ENCODE peak calls at places on chromosomes 6 and 20, in seven cellular contexts. One of them, this sample, is unnamed.

GRCh38 chr6:56729719-56730118 is 87.0 kb upstream of the DST start:
- DNase-seq in cardiac muscle cell: no peak
- DNase-seq in AML-193: no peak
- DNase-seq in T-cell: no peak
- DNase-seq in GM20000: no peak
- DNase-seq in stimulated activated CD4-positive, alpha-beta T cell treated with anti-CD3 and anti-CD28 coated beads, Interleukin-4, amount 100 ng/mL, for 48 hours: no peak
- DNase-seq in progenitor cell of endocrine pancreas: no peak
- DNase-seq in this sample: peak; percentile 77

GRCh38 chr6:7479801-7480266 is 61.6 kb upstream of the DSP start:
- DNase-seq in GM20000: no peak
- DNase-seq in AML-193: no peak
- DNase-seq in progenitor cell of endocrine pancreas: no peak
- DNase-seq in T-cell: no peak
- DNase-seq in cardiac muscle cell: peak; percentile 40
- DNase-seq in stimulated activated CD4-positive, alpha-beta T cell treated with anti-CD3 and anti-CD28 coated beads, Interleukin-4, amount 100 ng/mL, for 48 hours: no peak
- DNase-seq in this sample: peak; percentile 77

GRCh38 chr6:70663881-70664466 is 3.7 kb upstream of the SMAP1 start:
- DNase-seq in progenitor cell of endocrine pancreas: no peak
- DNase-seq in cardiac muscle cell: no peak
- DNase-seq in stimulated activated CD4-positive, alpha-beta T cell treated with anti-CD3 and anti-CD28 coated beads, Interleukin-4, amount 100 ng/mL, for 48 hours: no peak
- DNase-seq in AML-193: no peak
- DNase-seq in GM20000: no peak
- DNase-seq in T-cell: no peak
- DNase-seq in this sample: no peak

GRCh38 chr6:27176096-27176495 is 71.4 kb upstream of the PRSS16 start:
- DNase-seq in T-cell: peak; percentile 10
- DNase-seq in GM20000: no peak
- DNase-seq in AML-193: no peak
- DNase-seq in progenitor cell of endocrine pancreas: no peak
- DNase-seq in stimulated activated CD4-positive, alpha-beta T cell treated with anti-CD3 and anti-CD28 coated beads, Interleukin-4, amount 100 ng/mL, for 48 hours: no peak
- DNase-seq in cardiac muscle cell: no peak
- DNase-seq in this sample: peak; percentile 30

GRCh38 chr6:127120109-127120786 is 1.8 kb downstream of the RSPO3 start:
- DNase-seq in stimulated activated CD4-positive, alpha-beta T cell treated with anti-CD3 and anti-CD28 coated beads, Interleukin-4, amount 100 ng/mL, for 48 hours: no peak
- DNase-seq in GM20000: peak; percentile 17
- DNase-seq in AML-193: no peak
- DNase-seq in cardiac muscle cell: no peak
- DNase-seq in T-cell: no peak
- DNase-seq in progenitor cell of endocrine pancreas: peak; percentile 18
- DNase-seq in this sample: no peak

GRCh38 chr20:17635846-17636245 is 46.2 kb downstream of the RRBP1 start:
- DNase-seq in progenitor cell of endocrine pancreas: no peak
- DNase-seq in T-cell: no peak
- DNase-seq in stimulated activated CD4-positive, alpha-beta T cell treated with anti-CD3 and anti-CD28 coated beads, Interleukin-4, amount 100 ng/mL, for 48 hours: no peak
- DNase-seq in cardiac muscle cell: no peak
- DNase-seq in AML-193: no peak
- DNase-seq in GM20000: no peak
- DNase-seq in this sample: no peak

GRCh38 chr20:32467506-32468312 is 109.6 kb downstream of the ASXL1 start:
- DNase-seq in cardiac muscle cell: no peak
- DNase-seq in AML-193: no peak
- DNase-seq in progenitor cell of endocrine pancreas: no peak
- DNase-seq in stimulated activated CD4-positive, alpha-beta T cell treated with anti-CD3 and anti-CD28 coated beads, Interleukin-4, amount 100 ng/mL, for 48 hours: no peak
- DNase-seq in GM20000: no peak
- DNase-seq in T-cell: no peak
- DNase-seq in this sample: no peak

GRCh38 chr6:143279385-143279784 is 171.1 kb downstream of the ADAT2 start:
- DNase-seq in cardiac muscle cell: peak; percentile 23
- DNase-seq in stimulated activated CD4-positive, alpha-beta T cell treated with anti-CD3 and anti-CD28 coated beads, Interleukin-4, amount 100 ng/mL, for 48 hours: no peak
- DNase-seq in AML-193: peak; percentile 19
- DNase-seq in T-cell: no peak
- DNase-seq in progenitor cell of endocrine pancreas: no peak
- DNase-seq in GM20000: peak; percentile 28
- DNase-seq in this sample: no peak

GRCh38 chr6:66865771-66866170 is 1158.7 kb upstream of the EYS start:
- DNase-seq in progenitor cell of endocrine pancreas: no peak
- DNase-seq in stimulated activated CD4-positive, alpha-beta T cell treated with anti-CD3 and anti-CD28 coated beads, Interleukin-4, amount 100 ng/mL, for 48 hours: no peak
- DNase-seq in GM20000: no peak
- DNase-seq in cardiac muscle cell: no peak
- DNase-seq in T-cell: no peak
- DNase-seq in AML-193: no peak
- DNase-seq in this sample: no peak

GRCh38 chr6:105364243-105364642 is 38.6 kb downstream of the PREP start:
- DNase-seq in GM20000: no peak
- DNase-seq in T-cell: no peak
- DNase-seq in AML-193: no peak
- DNase-seq in stimulated activated CD4-positive, alpha-beta T cell treated with anti-CD3 and anti-CD28 coated beads, Interleukin-4, amount 100 ng/mL, for 48 hours: no peak
- DNase-seq in cardiac muscle cell: no peak
- DNase-seq in progenitor cell of endocrine pancreas: no peak
- DNase-seq in this sample: no peak

GRCh38 chr6:46555129-46555528 is 63.9 kb upstream of the RCAN2 start:
- DNase-seq in AML-193: no peak
- DNase-seq in cardiac muscle cell: no peak
- DNase-seq in progenitor cell of endocrine pancreas: no peak
- DNase-seq in T-cell: no peak
- DNase-seq in stimulated activated CD4-positive, alpha-beta T cell treated with anti-CD3 and anti-CD28 coated beads, Interleukin-4, amount 100 ng/mL, for 48 hours: no peak
- DNase-seq in GM20000: no peak
- DNase-seq in this sample: no peak

GRCh38 chr20:58875541-58876134 is 23.1 kb downstream of the GNAS start:
- DNase-seq in stimulated activated CD4-positive, alpha-beta T cell treated with anti-CD3 and anti-CD28 coated beads, Interleukin-4, amount 100 ng/mL, for 48 hours: no peak
- DNase-seq in progenitor cell of endocrine pancreas: no peak
- DNase-seq in T-cell: no peak
- DNase-seq in GM20000: no peak
- DNase-seq in AML-193: no peak
- DNase-seq in cardiac muscle cell: no peak
- DNase-seq in this sample: no peak

GRCh38 chr6:135875446-135875845 is 23.9 kb downstream of the PDE7B start:
- DNase-seq in GM20000: no peak
- DNase-seq in AML-193: no peak
- DNase-seq in cardiac muscle cell: no peak
- DNase-seq in T-cell: no peak
- DNase-seq in stimulated activated CD4-positive, alpha-beta T cell treated with anti-CD3 and anti-CD28 coated beads, Interleukin-4, amount 100 ng/mL, for 48 hours: no peak
- DNase-seq in progenitor cell of endocrine pancreas: no peak
- DNase-seq in this sample: no peak

GRCh38 chr6:134689676-134690447 is 260.0 kb downstream of the ALDH8A1 start:
- DNase-seq in stimulated activated CD4-positive, alpha-beta T cell treated with anti-CD3 and anti-CD28 coated beads, Interleukin-4, amount 100 ng/mL, for 48 hours: no peak
- DNase-seq in cardiac muscle cell: no peak
- DNase-seq in GM20000: no peak
- DNase-seq in progenitor cell of endocrine pancreas: no peak
- DNase-seq in AML-193: no peak
- DNase-seq in T-cell: no peak
- DNase-seq in this sample: no peak

GRCh38 chr6:89034586-89035251 is 45.8 kb upstream of the PNRC1 start:
- DNase-seq in GM20000: no peak
- DNase-seq in stimulated activated CD4-positive, alpha-beta T cell treated with anti-CD3 and anti-CD28 coated beads, Interleukin-4, amount 100 ng/mL, for 48 hours: no peak
- DNase-seq in T-cell: no peak
- DNase-seq in AML-193: peak; percentile 100
- DNase-seq in progenitor cell of endocrine pancreas: no peak
- DNase-seq in cardiac muscle cell: no peak
- DNase-seq in this sample: peak; percentile 90

GRCh38 chr20:60340232-60340631 is 382.0 kb downstream of the CDH26 start:
- DNase-seq in AML-193: no peak
- DNase-seq in T-cell: no peak
- DNase-seq in stimulated activated CD4-positive, alpha-beta T cell treated with anti-CD3 and anti-CD28 coated beads, Interleukin-4, amount 100 ng/mL, for 48 hours: no peak
- DNase-seq in GM20000: no peak
- DNase-seq in progenitor cell of endocrine pancreas: no peak
- DNase-seq in cardiac muscle cell: no peak
- DNase-seq in this sample: no peak

GRCh38 chr20:50462093-50462685 is 48.0 kb upstream of the PTPN1 start:
- DNase-seq in progenitor cell of endocrine pancreas: no peak
- DNase-seq in GM20000: no peak
- DNase-seq in T-cell: no peak
- DNase-seq in AML-193: no peak
- DNase-seq in cardiac muscle cell: no peak
- DNase-seq in stimulated activated CD4-positive, alpha-beta T cell treated with anti-CD3 and anti-CD28 coated beads, Interleukin-4, amount 100 ng/mL, for 48 hours: no peak
- DNase-seq in this sample: peak; percentile 42

GRCh38 chr20:1263853-1264252 is 2.2 kb upstream of the SNPH start:
- DNase-seq in cardiac muscle cell: no peak
- DNase-seq in T-cell: no peak
- DNase-seq in AML-193: no peak
- DNase-seq in GM20000: no peak
- DNase-seq in stimulated activated CD4-positive, alpha-beta T cell treated with anti-CD3 and anti-CD28 coated beads, Interleukin-4, amount 100 ng/mL, for 48 hours: no peak
- DNase-seq in progenitor cell of endocrine pancreas: no peak
- DNase-seq in this sample: peak; percentile 52

GRCh38 chr6:27297857-27298730 is 14.0 kb downstream of the POM121L2 start:
- DNase-seq in progenitor cell of endocrine pancreas: no peak
- DNase-seq in AML-193: no peak
- DNase-seq in GM20000: no peak
- DNase-seq in T-cell: no peak
- DNase-seq in stimulated activated CD4-positive, alpha-beta T cell treated with anti-CD3 and anti-CD28 coated beads, Interleukin-4, amount 100 ng/mL, for 48 hours: no peak
- DNase-seq in cardiac muscle cell: no peak
- DNase-seq in this sample: peak; percentile 40

GRCh38 chr6:151260191-151260590 is 20.4 kb downstream of the AKAP12 start:
- DNase-seq in cardiac muscle cell: no peak
- DNase-seq in progenitor cell of endocrine pancreas: no peak
- DNase-seq in GM20000: no peak
- DNase-seq in AML-193: no peak
- DNase-seq in T-cell: no peak
- DNase-seq in stimulated activated CD4-positive, alpha-beta T cell treated with anti-CD3 and anti-CD28 coated beads, Interleukin-4, amount 100 ng/mL, for 48 hours: no peak
- DNase-seq in this sample: no peak